ENCODE peak calls at places on chromosomes 4 and X, in six cellular contexts. One of them, this sample, is unnamed.

GRCh38 chr4:98816816-98817215 is 112.1 kb downstream of the EIF4E start:
- DNase-seq in cardiac muscle cell: no peak
- DNase-seq in ascending aorta: no peak
- DNase-seq in astrocyte of the cerebellum: no peak
- DNase-seq in fibroblast of pulmonary artery: no peak
- DNase-seq in AG10803: no peak
- DNase-seq in this sample: no peak

GRCh38 chr4:38368612-38369011 is 295.4 kb upstream of the KLF3 start:
- DNase-seq in cardiac muscle cell: no peak
- DNase-seq in ascending aorta: no peak
- DNase-seq in astrocyte of the cerebellum: peak
- DNase-seq in fibroblast of pulmonary artery: peak
- DNase-seq in AG10803: peak
- DNase-seq in this sample: no peak

GRCh38 chrX:71619193-71619592 is 882 bp upstream of the CXCR3 start:
- DNase-seq in cardiac muscle cell: no peak
- DNase-seq in ascending aorta: peak
- DNase-seq in astrocyte of the cerebellum: no peak
- DNase-seq in fibroblast of pulmonary artery: no peak
- DNase-seq in AG10803: no peak
- DNase-seq in this sample: no peak

GRCh38 chr4:108170729-108171540 is 2.2 kb upstream of the LEF1 start:
- DNase-seq in cardiac muscle cell: peak
- DNase-seq in ascending aorta: no peak
- DNase-seq in astrocyte of the cerebellum: no peak
- DNase-seq in fibroblast of pulmonary artery: no peak
- DNase-seq in AG10803: no peak
- DNase-seq in this sample: no peak

GRCh38 chr4:83378426-83378825 is 43.8 kb upstream of the HPSE start:
- DNase-seq in cardiac muscle cell: no peak
- DNase-seq in ascending aorta: no peak
- DNase-seq in astrocyte of the cerebellum: no peak
- DNase-seq in fibroblast of pulmonary artery: no peak
- DNase-seq in AG10803: no peak
- DNase-seq in this sample: no peak

GRCh38 chr4:89222171-89222570 is 85.4 kb downstream of the GPRIN3 start:
- DNase-seq in cardiac muscle cell: no peak
- DNase-seq in ascending aorta: no peak
- DNase-seq in astrocyte of the cerebellum: no peak
- DNase-seq in fibroblast of pulmonary artery: no peak
- DNase-seq in AG10803: no peak
- DNase-seq in this sample: no peak

GRCh38 chrX:48972214-48973164 is 845 bp upstream of the KCND1 start:
- DNase-seq in cardiac muscle cell: peak
- DNase-seq in ascending aorta: peak
- DNase-seq in astrocyte of the cerebellum: no peak
- DNase-seq in fibroblast of pulmonary artery: peak
- DNase-seq in AG10803: peak
- DNase-seq in this sample: no peak

GRCh38 chrX:144006811-144007210 is 122.9 kb downstream of the UBE2NL start:
- DNase-seq in cardiac muscle cell: no peak
- DNase-seq in ascending aorta: no peak
- DNase-seq in astrocyte of the cerebellum: peak
- DNase-seq in fibroblast of pulmonary artery: peak
- DNase-seq in AG10803: peak
- DNase-seq in this sample: no peak

GRCh38 chr4:138428611-138429010 is 186.5 kb upstream of the SLC7A11 start:
- DNase-seq in cardiac muscle cell: no peak
- DNase-seq in ascending aorta: no peak
- DNase-seq in astrocyte of the cerebellum: no peak
- DNase-seq in fibroblast of pulmonary artery: no peak
- DNase-seq in AG10803: no peak
- DNase-seq in this sample: no peak

GRCh38 chr4:52244773-52245360 is 193.8 kb downstream of the SPATA18 start:
- DNase-seq in cardiac muscle cell: no peak
- DNase-seq in ascending aorta: no peak
- DNase-seq in astrocyte of the cerebellum: no peak
- DNase-seq in fibroblast of pulmonary artery: no peak
- DNase-seq in AG10803: no peak
- DNase-seq in this sample: no peak

GRCh38 chrX:31420711-31421151 is 348.9 kb upstream of the FTHL17 start:
- DNase-seq in cardiac muscle cell: no peak
- DNase-seq in ascending aorta: no peak
- DNase-seq in astrocyte of the cerebellum: no peak
- DNase-seq in fibroblast of pulmonary artery: peak
- DNase-seq in AG10803: peak
- DNase-seq in this sample: no peak

GRCh38 chrX:42028113-42028512 is 104.8 kb upstream of the CASK start:
- DNase-seq in cardiac muscle cell: no peak
- DNase-seq in ascending aorta: no peak
- DNase-seq in astrocyte of the cerebellum: no peak
- DNase-seq in fibroblast of pulmonary artery: no peak
- DNase-seq in AG10803: no peak
- DNase-seq in this sample: no peak

GRCh38 chr4:1318488-1319213 is 28.4 kb upstream of the UVSSA start:
- DNase-seq in cardiac muscle cell: no peak
- DNase-seq in ascending aorta: no peak
- DNase-seq in astrocyte of the cerebellum: no peak
- DNase-seq in fibroblast of pulmonary artery: no peak
- DNase-seq in AG10803: no peak
- DNase-seq in this sample: no peak

GRCh38 chr4:37573566-37573965 is 112.6 kb downstream of the RELL1 start:
- DNase-seq in cardiac muscle cell: no peak
- DNase-seq in ascending aorta: no peak
- DNase-seq in astrocyte of the cerebellum: no peak
- DNase-seq in fibroblast of pulmonary artery: no peak
- DNase-seq in AG10803: no peak
- DNase-seq in this sample: no peak

GRCh38 chr4:56874166-56874565 is 33.5 kb upstream of the REST start:
- DNase-seq in cardiac muscle cell: peak
- DNase-seq in ascending aorta: peak
- DNase-seq in astrocyte of the cerebellum: no peak
- DNase-seq in fibroblast of pulmonary artery: no peak
- DNase-seq in AG10803: no peak
- DNase-seq in this sample: no peak

GRCh38 chr4:186904104-186904503 is 180.4 kb upstream of the FAT1 start:
- DNase-seq in cardiac muscle cell: no peak
- DNase-seq in ascending aorta: no peak
- DNase-seq in astrocyte of the cerebellum: peak
- DNase-seq in fibroblast of pulmonary artery: peak
- DNase-seq in AG10803: peak
- DNase-seq in this sample: peak

GRCh38 chr4:57492479-57492878 is 382.3 kb upstream of the IGFBP7 start:
- DNase-seq in cardiac muscle cell: peak
- DNase-seq in ascending aorta: no peak
- DNase-seq in astrocyte of the cerebellum: no peak
- DNase-seq in fibroblast of pulmonary artery: no peak
- DNase-seq in AG10803: no peak
- DNase-seq in this sample: no peak

GRCh38 chr4:64399313-64400109 is 9.7 kb downstream of the TECRL start:
- DNase-seq in cardiac muscle cell: no peak
- DNase-seq in ascending aorta: no peak
- DNase-seq in astrocyte of the cerebellum: no peak
- DNase-seq in fibroblast of pulmonary artery: no peak
- DNase-seq in AG10803: no peak
- DNase-seq in this sample: no peak

GRCh38 chr4:32440391-32440790 is 1720.2 kb downstream of the PCDH7 start:
- DNase-seq in cardiac muscle cell: no peak
- DNase-seq in ascending aorta: no peak
- DNase-seq in astrocyte of the cerebellum: no peak
- DNase-seq in fibroblast of pulmonary artery: no peak
- DNase-seq in AG10803: no peak
- DNase-seq in this sample: no peak

GRCh38 chrX:85992811-85993229 is 54.5 kb downstream of the CHM start:
- DNase-seq in cardiac muscle cell: no peak
- DNase-seq in ascending aorta: no peak
- DNase-seq in astrocyte of the cerebellum: peak
- DNase-seq in fibroblast of pulmonary artery: peak
- DNase-seq in AG10803: peak
- DNase-seq in this sample: no peak

GRCh38 chrX:43847352-43847751 is 34.9 kb downstream of the MAOB start:
- DNase-seq in cardiac muscle cell: no peak
- DNase-seq in ascending aorta: no peak
- DNase-seq in astrocyte of the cerebellum: no peak
- DNase-seq in fibroblast of pulmonary artery: no peak
- DNase-seq in AG10803: no peak
- DNase-seq in this sample: no peak

GRCh38 chrX:46572295-46572936 is 1.1 kb upstream of the CHST7 start:
- DNase-seq in cardiac muscle cell: no peak
- DNase-seq in ascending aorta: no peak
- DNase-seq in astrocyte of the cerebellum: no peak
- DNase-seq in fibroblast of pulmonary artery: no peak
- DNase-seq in AG10803: no peak
- DNase-seq in this sample: no peak

GRCh38 chr4:69888336-69888735 is 28.4 kb upstream of the SULT1E1 start:
- DNase-seq in cardiac muscle cell: no peak
- DNase-seq in ascending aorta: no peak
- DNase-seq in astrocyte of the cerebellum: no peak
- DNase-seq in fibroblast of pulmonary artery: peak
- DNase-seq in AG10803: no peak
- DNase-seq in this sample: no peak

GRCh38 chr4:142901166-142901662 is 55.1 kb upstream of the INPP4B start:
- DNase-seq in cardiac muscle cell: peak
- DNase-seq in ascending aorta: no peak
- DNase-seq in astrocyte of the cerebellum: no peak
- DNase-seq in fibroblast of pulmonary artery: no peak
- DNase-seq in AG10803: no peak
- DNase-seq in this sample: peak

GRCh38 chr4:166282081-166282770 is 409.2 kb downstream of the TLL1 start:
- DNase-seq in cardiac muscle cell: no peak
- DNase-seq in ascending aorta: no peak
- DNase-seq in astrocyte of the cerebellum: no peak
- DNase-seq in fibroblast of pulmonary artery: peak
- DNase-seq in AG10803: no peak
- DNase-seq in this sample: no peak

GRCh38 chr4:59503731-59504130 is 1696.4 kb upstream of the ADGRL3 start:
- DNase-seq in cardiac muscle cell: no peak
- DNase-seq in ascending aorta: no peak
- DNase-seq in astrocyte of the cerebellum: no peak
- DNase-seq in fibroblast of pulmonary artery: no peak
- DNase-seq in AG10803: no peak
- DNase-seq in this sample: no peak

DNA sequence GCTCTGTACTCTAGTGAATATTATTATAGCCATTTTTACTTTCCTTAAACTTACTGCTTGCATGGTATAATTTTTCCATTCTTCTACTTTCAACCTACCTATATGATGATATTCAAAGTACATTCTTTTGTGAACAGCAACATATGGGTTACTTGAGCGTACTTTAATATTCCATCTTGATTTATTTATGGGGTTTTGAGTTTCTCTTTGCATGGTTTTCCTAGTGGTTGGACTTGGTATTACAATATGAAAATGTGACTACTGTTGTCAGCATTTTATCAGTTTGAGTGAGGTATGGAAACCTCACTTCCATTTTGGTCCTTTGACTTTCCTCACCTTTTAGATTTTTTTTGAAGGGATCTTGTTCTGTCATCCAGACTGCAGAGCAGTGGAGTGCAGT is 35.9 kb downstream of the ADGRG4 start:
- DNase-seq in cardiac muscle cell: no peak
- DNase-seq in ascending aorta: no peak
- DNase-seq in astrocyte of the cerebellum: no peak
- DNase-seq in fibroblast of pulmonary artery: no peak
- DNase-seq in AG10803: no peak
- DNase-seq in this sample: no peak
- TF ChIP-seq CTCF in cardiac muscle cell: peak
- TF ChIP-seq CTCF in ascending aorta: no peak
- TF ChIP-seq CTCF in astrocyte of the cerebellum: peak
- TF ChIP-seq CTCF in fibroblast of pulmonary artery: peak
- TF ChIP-seq CTCF in AG10803: peak
- TF ChIP-seq CTCF in this sample: no peak

GRCh38 chr4:124044867-124045266 is 648.3 kb downstream of the SPRY1 start:
- DNase-seq in cardiac muscle cell: no peak
- DNase-seq in ascending aorta: no peak
- DNase-seq in astrocyte of the cerebellum: no peak
- DNase-seq in fibroblast of pulmonary artery: no peak
- DNase-seq in AG10803: no peak
- DNase-seq in this sample: no peak
- TF ChIP-seq CTCF in cardiac muscle cell: no peak
- TF ChIP-seq CTCF in ascending aorta: no peak
- TF ChIP-seq CTCF in astrocyte of the cerebellum: no peak
- TF ChIP-seq CTCF in fibroblast of pulmonary artery: no peak
- TF ChIP-seq CTCF in AG10803: no peak
- TF ChIP-seq CTCF in this sample: no peak

DNA sequence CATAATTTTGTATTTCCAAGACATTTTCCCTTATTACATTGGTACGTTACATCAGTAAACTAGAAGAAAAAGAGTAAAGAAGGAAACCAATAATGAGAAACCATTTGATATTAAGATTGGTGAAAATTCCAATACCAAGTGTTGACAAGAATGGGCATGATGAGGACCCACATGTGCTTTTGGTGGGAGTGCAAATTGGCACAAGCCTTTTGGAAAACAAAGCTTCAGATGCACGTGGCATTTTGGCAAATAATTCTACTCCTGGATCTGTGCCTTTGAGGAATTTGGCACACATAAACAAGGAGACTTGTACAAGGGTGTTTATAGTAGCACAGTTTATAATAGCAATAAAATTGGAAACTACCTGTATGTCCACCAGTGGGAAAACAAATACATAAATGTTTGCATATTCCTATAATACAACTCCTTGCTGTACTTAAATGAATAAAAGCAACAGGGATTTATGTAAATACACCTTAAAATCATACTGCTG is 324.3 kb upstream of the TAPT1 start:
- DNase-seq in cardiac muscle cell: no peak
- DNase-seq in ascending aorta: no peak
- DNase-seq in astrocyte of the cerebellum: no peak
- DNase-seq in fibroblast of pulmonary artery: no peak
- DNase-seq in AG10803: no peak
- DNase-seq in this sample: no peak
- TF ChIP-seq CTCF in cardiac muscle cell: no peak
- TF ChIP-seq CTCF in ascending aorta: no peak
- TF ChIP-seq CTCF in astrocyte of the cerebellum: no peak
- TF ChIP-seq CTCF in fibroblast of pulmonary artery: no peak
- TF ChIP-seq CTCF in AG10803: no peak
- TF ChIP-seq CTCF in this sample: no peak

GRCh38 chrX:39829965-39830364 is 267.8 kb downstream of the BCOR start:
- DNase-seq in cardiac muscle cell: no peak
- DNase-seq in ascending aorta: no peak
- DNase-seq in astrocyte of the cerebellum: no peak
- DNase-seq in fibroblast of pulmonary artery: no peak
- DNase-seq in AG10803: no peak
- DNase-seq in this sample: no peak

GRCh38 chrX:39828971-39829370 is 268.8 kb downstream of the BCOR start:
- DNase-seq in cardiac muscle cell: no peak
- DNase-seq in ascending aorta: no peak
- DNase-seq in astrocyte of the cerebellum: no peak
- DNase-seq in fibroblast of pulmonary artery: no peak
- DNase-seq in AG10803: no peak
- DNase-seq in this sample: no peak

GRCh38 chrX:39823848-39824247 is 273.9 kb downstream of the BCOR start:
- DNase-seq in cardiac muscle cell: no peak
- DNase-seq in ascending aorta: no peak
- DNase-seq in astrocyte of the cerebellum: no peak
- DNase-seq in fibroblast of pulmonary artery: no peak
- DNase-seq in AG10803: no peak
- DNase-seq in this sample: no peak

GRCh38 chrX:39827959-39828358 is 269.8 kb downstream of the BCOR start:
- DNase-seq in cardiac muscle cell: no peak
- DNase-seq in ascending aorta: no peak
- DNase-seq in astrocyte of the cerebellum: no peak
- DNase-seq in fibroblast of pulmonary artery: no peak
- DNase-seq in AG10803: no peak
- DNase-seq in this sample: no peak

GRCh38 chrX:39826813-39827543 is 270.8 kb downstream of the BCOR start:
- DNase-seq in cardiac muscle cell: no peak
- DNase-seq in ascending aorta: no peak
- DNase-seq in astrocyte of the cerebellum: no peak
- DNase-seq in fibroblast of pulmonary artery: no peak
- DNase-seq in AG10803: no peak
- DNase-seq in this sample: no peak
- TF ChIP-seq CTCF in cardiac muscle cell: no peak
- TF ChIP-seq CTCF in ascending aorta: no peak
- TF ChIP-seq CTCF in astrocyte of the cerebellum: no peak
- TF ChIP-seq CTCF in fibroblast of pulmonary artery: no peak
- TF ChIP-seq CTCF in AG10803: no peak
- TF ChIP-seq CTCF in this sample: no peak